ENCODE peak calls at places on chromosomes 1 and 21, in four cellular contexts. N is keratinocyte, K is upper lobe of right lung, Q is GM12865. M is an unnamed sample.

GRCh38 chr1:2606004-2606805 is 19.6 kb downstream of the PRXL2B start:
- DNase-seq in K (peak; percentile 59), Q (no peak), N (no peak), M (no peak)

GRCh38 chr1:13583592-13583963 is at the start of gene PDPN:
- DNase-seq in Q (no peak), N (no peak), K (peak; percentile 70), M (no peak)

GRCh38 chr1:25462732-25463131 is 32.0 kb downstream of the MACO1 start:
- DNase-seq in Q (no peak), K (no peak), N (no peak), M (no peak)

GRCh38 chr1:10734900-10735602 is 61.4 kb downstream of the CASZ1 start:
- DNase-seq in Q (no peak), N (no peak), K (peak; percentile 72), M (no peak)

GRCh38 chr1:26276432-26276838 is 3.5 kb upstream of the SH3BGRL3 start:
- DNase-seq in N (no peak), K (no peak), Q (no peak), M (no peak)

GRCh38 chr1:5109652-5110051 is 455.2 kb downstream of the AJAP1 start:
- DNase-seq in K (no peak), Q (no peak), N (no peak), M (no peak)

GRCh38 chr1:218380125-218380977 is 35.2 kb downstream of the TGFB2 start:
- DNase-seq in N (peak; percentile 80), Q (no peak), K (no peak), M (no peak)

GRCh38 chr1:180915426-180915965 is 2.8 kb downstream of the KIAA1614 start:
- DNase-seq in N (no peak), Q (no peak), K (peak; percentile 35), M (no peak)

GRCh38 chr1:3520419-3521378 is 66.2 kb downstream of the ARHGEF16 start:
- DNase-seq in Q (no peak), N (no peak), K (no peak), M (no peak)

GRCh38 chr1:200041337-200042118 is 14.0 kb downstream of the NR5A2 start:
- DNase-seq in Q (no peak), K (no peak), N (no peak), M (no peak)

GRCh38 chr1:115796897-115797296 is 28.4 kb upstream of the CASQ2 start:
- DNase-seq in K (no peak), N (no peak), Q (no peak), M (no peak)

GRCh38 chr1:156407344-156407743 is 38.3 kb downstream of the RHBG start:
- DNase-seq in N (no peak), K (no peak), Q (peak; percentile 22), M (no peak)

GRCh38 chr1:3560981-3561380 is 50.3 kb downstream of the MEGF6 start:
- DNase-seq in K (no peak), N (no peak), Q (no peak), M (no peak)

GRCh38 chr21:44816761-44817505 is 929 bp downstream of the SUMO3 start:
- DNase-seq in Q (no peak), N (no peak), K (no peak), M (no peak)

GRCh38 chr1:167342846-167343245 is 122.2 kb downstream of the POU2F1 start:
- DNase-seq in K (no peak), N (no peak), Q (peak; percentile 45), M (peak; percentile 4)

GRCh38 chr1:101183388-101183699 is 53.5 kb upstream of the S1PR1 start:
- DNase-seq in K (no peak), N (no peak), Q (no peak), M (no peak)

GRCh38 chr1:46246548-46247432 is 773 bp upstream of the RAD54L start:
- DNase-seq in N (no peak), Q (peak; percentile 70), K (no peak), M (no peak)

GRCh38 chr1:12764016-12764415 is 9.5 kb upstream of the PRAMEF12 start:
- DNase-seq in Q (no peak), N (no peak), K (no peak), M (no peak)

GRCh38 chr1:3624194-3625136 is at the start of gene TPRG1L:
- DNase-seq in K (peak; percentile 99), N (peak; percentile 59), Q (peak; percentile 96), M (peak; percentile 57)

DNA sequence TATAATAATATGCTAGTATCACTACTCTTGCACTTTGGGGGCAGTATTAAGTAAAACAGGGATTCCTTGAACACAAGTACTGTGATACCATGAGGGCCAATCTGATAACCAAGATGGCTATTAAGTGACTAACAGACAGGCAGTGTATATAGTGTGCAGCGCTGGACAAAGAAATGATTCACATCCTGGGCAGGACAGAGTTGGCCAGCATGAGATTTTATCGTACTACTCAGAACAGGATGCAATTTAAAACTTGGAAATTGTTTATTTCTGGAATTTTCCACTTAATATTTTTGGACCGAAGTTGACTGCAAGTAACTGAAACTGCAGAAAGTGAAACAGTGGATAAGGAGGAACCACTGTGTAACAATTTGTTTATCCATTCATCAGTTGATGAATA is 74.6 kb downstream of the DNTTIP2 start:
- DNase-seq in N (no peak), K (no peak), Q (no peak), M (no peak)
- TF ChIP-seq CTCF in N (no peak), K (no peak), Q (no peak), M (no peak)

DNA sequence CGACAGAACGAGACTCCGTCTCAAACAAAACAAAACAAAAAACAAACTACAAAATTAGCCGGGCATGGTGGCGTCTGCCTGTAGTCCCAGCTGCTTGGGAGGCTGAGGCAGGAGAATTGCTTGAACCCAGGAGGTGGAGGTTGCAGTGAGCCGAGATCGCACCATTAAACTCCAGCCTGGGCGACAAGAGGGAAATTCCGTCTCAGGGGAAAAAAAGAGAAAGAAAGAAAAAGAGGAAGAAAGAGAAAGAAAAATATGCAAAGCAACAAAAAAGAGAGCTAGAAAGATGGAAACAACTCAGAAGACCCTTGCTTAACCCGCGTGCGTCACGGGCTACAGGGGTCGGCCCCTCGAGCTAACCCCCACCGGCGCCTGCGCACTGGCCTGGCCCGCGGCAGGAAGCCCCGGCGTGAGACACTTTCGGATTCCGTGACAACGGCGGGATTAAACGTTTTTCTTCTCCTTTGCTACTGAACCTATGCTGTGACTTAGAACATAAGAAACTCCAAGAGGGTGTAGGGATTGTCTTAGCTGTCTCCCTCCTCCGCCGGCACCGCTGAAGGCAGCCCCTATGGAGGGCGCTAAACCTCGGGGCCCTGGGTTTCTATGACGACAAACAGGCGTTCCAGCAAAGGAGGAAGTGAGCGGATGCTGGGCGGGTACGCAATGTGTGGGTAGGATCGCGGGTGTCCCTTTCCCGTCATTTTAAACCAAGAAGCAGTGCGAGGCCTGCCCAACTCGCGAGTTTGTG is at the start of gene AXDND1:
- DNase-seq in Q (peak; percentile 91), K (peak; percentile 94), N (peak; percentile 28), M (peak; percentile 79)
- TF ChIP-seq CTCF in Q (no peak), K (peak; percentile 13), N (no peak), M (no peak)

DNA sequence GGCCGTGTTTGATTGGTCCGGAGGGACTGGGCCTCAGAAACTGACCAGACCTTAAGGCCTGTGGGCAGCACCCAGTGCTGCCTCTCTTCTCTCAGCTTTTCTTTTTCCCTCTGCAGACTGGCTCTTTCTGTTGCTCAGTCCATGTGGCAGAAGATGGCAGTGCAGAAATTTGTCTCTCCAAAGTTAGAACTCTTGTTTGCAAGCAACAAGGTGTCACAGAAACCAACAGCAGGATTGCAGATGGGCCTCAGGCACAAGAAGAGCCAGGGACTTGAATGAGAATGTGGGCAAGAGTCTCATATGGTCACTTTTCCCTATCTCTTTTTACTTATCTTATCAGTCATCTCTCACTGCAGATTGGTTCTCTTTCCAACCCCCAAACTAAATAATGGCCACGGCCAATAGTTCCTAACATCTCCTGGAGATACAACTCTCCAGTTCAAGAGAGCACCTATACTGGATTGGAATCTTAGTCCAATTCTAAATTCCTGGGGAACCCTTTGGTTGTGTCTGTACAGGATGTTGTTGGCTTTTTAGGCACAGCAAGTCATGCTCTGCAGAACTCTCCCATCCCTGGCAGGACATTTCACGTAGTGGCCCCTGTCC is 95.4 kb upstream of the RALGPS2 start:
- DNase-seq in K (no peak), N (no peak), Q (peak; percentile 8), M (no peak)
- TF ChIP-seq CTCF in K (no peak), N (no peak), Q (no peak), M (no peak)

GRCh38 chr1:31509124-31510072 is 66.9 kb upstream of the TINAGL1 start:
- DNase-seq in N (no peak), Q (peak; percentile 74), K (no peak), M (no peak)

GRCh38 chr1:31514117-31514516 is 62.2 kb upstream of the TINAGL1 start:
- DNase-seq in K (no peak), Q (no peak), N (no peak), M (no peak)

GRCh38 chr1:31510853-31511789 is 65.2 kb upstream of the TINAGL1 start:
- DNase-seq in Q (no peak), N (no peak), K (no peak), M (no peak)

GRCh38 chr1:31510304-31510703 is 66.0 kb upstream of the TINAGL1 start:
- DNase-seq in Q (no peak), N (no peak), K (no peak), M (no peak)

DNA sequence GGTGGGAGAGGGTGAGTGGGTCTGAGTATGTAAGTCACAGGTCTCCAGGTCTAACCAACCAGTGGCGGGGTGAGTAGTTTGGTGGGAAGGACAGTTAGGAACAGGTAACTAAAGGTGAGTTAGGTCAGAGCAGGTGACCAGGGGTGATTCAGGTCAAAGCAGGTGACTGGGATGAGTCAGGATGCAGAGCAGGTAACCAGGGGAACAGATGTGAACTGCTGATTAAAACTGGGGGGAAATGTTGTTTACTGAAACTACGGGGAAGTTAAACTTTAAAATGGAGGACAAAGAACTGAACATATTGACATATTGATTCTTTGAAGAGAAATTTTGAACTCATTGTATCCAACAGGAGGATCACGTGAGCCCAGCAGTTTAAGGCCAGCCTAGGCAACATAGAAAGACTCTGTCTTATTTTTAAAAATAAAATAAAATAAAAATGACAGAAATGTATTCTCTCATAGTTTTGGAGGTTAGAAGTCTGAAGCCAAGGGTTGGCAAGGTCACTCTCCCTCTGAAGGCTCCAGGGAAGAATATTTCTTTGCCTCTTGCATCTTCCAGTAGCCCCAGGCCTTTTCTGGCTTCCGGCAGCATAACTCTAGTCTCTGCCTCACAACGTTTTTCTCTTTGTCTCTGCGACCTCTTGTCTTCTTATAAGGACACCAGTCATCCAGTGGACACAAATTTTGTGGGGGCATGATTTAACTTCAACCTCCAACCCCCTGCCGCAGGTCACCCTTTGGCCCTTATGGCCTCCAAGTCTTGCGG is 64.3 kb upstream of the TINAGL1 start:
- DNase-seq in Q (no peak), K (no peak), N (no peak), M (no peak)
- TF ChIP-seq CTCF in Q (no peak), K (no peak), N (no peak), M (no peak)

GRCh38 chr1:36211841-36212240 is 12.4 kb upstream of the THRAP3 start:
- DNase-seq in N (no peak), K (no peak), Q (no peak), M (no peak)

GRCh38 chr1:36223373-36223995 is 759 bp upstream of the THRAP3 start:
- DNase-seq in Q (peak; percentile 85), K (no peak), N (no peak), M (peak; percentile 18)

GRCh38 chr1:36222481-36223372 is 1.5 kb upstream of the THRAP3 start:
- DNase-seq in N (no peak), Q (no peak), K (peak; percentile 62), M (no peak)

GRCh38 chr1:36212782-36213181 is 11.5 kb upstream of the THRAP3 start:
- DNase-seq in N (no peak), Q (no peak), K (no peak), M (no peak)

DNA sequence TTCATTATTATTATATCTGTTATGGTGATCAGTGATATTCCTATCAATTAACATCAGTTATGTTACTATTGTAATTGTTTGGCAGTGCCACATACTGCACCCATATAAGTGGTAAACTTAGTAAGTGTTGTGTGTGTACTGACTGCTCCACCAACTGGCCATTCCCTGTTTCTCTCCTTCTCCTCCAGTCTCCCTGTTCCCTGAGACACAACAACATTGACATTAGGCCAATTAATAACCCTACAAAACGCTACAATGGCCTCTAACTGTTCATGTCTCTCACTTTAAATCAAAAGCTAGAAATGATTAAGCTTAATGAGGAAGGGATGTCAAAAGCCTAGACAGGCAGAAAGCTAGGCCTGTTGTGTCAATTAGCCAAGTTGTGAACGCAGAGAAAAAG is 6.6 kb upstream of the THRAP3 start:
- DNase-seq in K (no peak), N (no peak), Q (no peak), M (peak; percentile 20)
- TF ChIP-seq CTCF in K (peak; percentile 11), N (peak; percentile 30), Q (no peak), M (peak; percentile 72)